ENCODE peak calls at places on chromosome 4, in six cellular contexts. F is activated CD4-positive, CD25-positive, alpha-beta regulatory T cell treated with anti-CD3 and anti-CD28 coated beads, Interleukin-2, amount 50 U/mL, for 72 hours; B is Right ventricle myocardium superior; L is neural crest cell; P is Karpas-422; J is CD4-positive, alpha-beta memory T cell. U is an unnamed sample.

GRCh38 chr4:150126201-150126879 is 48.1 kb downstream of the DCLK2 start:
- DNase-seq in L (no peak), J (no peak), B (no peak), F (no peak), P (peak; percentile 67), U (no peak)

GRCh38 chr4:94390804-94391410 is 48.3 kb upstream of the HPGDS start:
- DNase-seq in J (no peak), F (no peak), B (no peak), P (peak; percentile 65), L (no peak), U (no peak)

GRCh38 chr4:177308125-177308524 is 1.5 kb upstream of the NEIL3 start:
- DNase-seq in P (no peak), J (no peak), B (no peak), F (no peak), L (no peak), U (no peak)

GRCh38 chr4:133921280-133922195 is 280.1 kb downstream of the PABPC4L start:
- DNase-seq in J (no peak), P (peak; percentile 43), F (no peak), L (no peak), B (no peak), U (no peak)

GRCh38 chr4:71126719-71127118 is 133.3 kb downstream of the DCK start:
- DNase-seq in F (no peak), J (no peak), L (no peak), B (no peak), P (no peak), U (peak; percentile 92)

GRCh38 chr4:2341911-2342652 is 76.4 kb downstream of the ZFYVE28 start:
- DNase-seq in B (peak; percentile 13), P (no peak), F (peak; percentile 12), L (no peak), J (no peak), U (no peak)

GRCh38 chr4:186644737-186645261 is 78.9 kb downstream of the FAT1 start:
- DNase-seq in F (no peak), L (no peak), B (peak; percentile 55), P (no peak), J (no peak), U (no peak)

GRCh38 chr4:177239475-177239874 is 70.2 kb upstream of the NEIL3 start:
- DNase-seq in F (no peak), L (no peak), J (no peak), P (no peak), B (no peak), U (no peak)

GRCh38 chr4:188417181-188417580 is 277.9 kb downstream of the TRIML1 start:
- DNase-seq in L (no peak), F (no peak), J (no peak), B (no peak), P (peak; percentile 44), U (no peak)

GRCh38 chr4:97073194-97073593 is 1070.1 kb downstream of the STPG2 start:
- DNase-seq in F (no peak), B (no peak), L (no peak), J (no peak), P (no peak), U (no peak)

GRCh38 chr4:11566440-11567022 is 137.8 kb upstream of the HS3ST1 start:
- DNase-seq in L (no peak), J (no peak), P (no peak), F (no peak), B (no peak), U (no peak)

GRCh38 chr4:45120163-45120562 is 393.8 kb upstream of the GNPDA2 start:
- DNase-seq in P (no peak), B (no peak), J (no peak), F (no peak), L (no peak), U (no peak)

GRCh38 chr4:89171176-89171575 is 59.8 kb downstream of the TIGD2 start:
- DNase-seq in L (no peak), B (no peak), P (no peak), J (no peak), F (no peak), U (no peak)

GRCh38 chr4:53924333-53925049 is 139.9 kb downstream of the CHIC2 start:
- DNase-seq in F (no peak), J (no peak), P (no peak), L (no peak), B (no peak), U (no peak)

GRCh38 chr4:52822583-52823477 is 39.3 kb upstream of the RASL11B start:
- DNase-seq in F (no peak), B (no peak), L (no peak), P (no peak), J (no peak), U (peak; percentile 15)

GRCh38 chr4:159768011-159768410 is 665.1 kb downstream of the RAPGEF2 start:
- DNase-seq in B (no peak), P (no peak), L (no peak), J (no peak), F (no peak), U (no peak)

GRCh38 chr4:87060957-87061356 is 126.1 kb downstream of the AFF1 start:
- DNase-seq in F (no peak), B (no peak), P (no peak), J (no peak), L (no peak), U (peak; percentile 18)

GRCh38 chr4:173088144-173088543 is 80.5 kb upstream of the GALNT7 start:
- DNase-seq in B (no peak), F (no peak), P (no peak), J (no peak), L (no peak), U (no peak)

GRCh38 chr4:15451181-15451865 is 18.4 kb upstream of the CC2D2A start:
- DNase-seq in B (no peak), P (no peak), J (no peak), L (no peak), F (no peak), U (no peak)

GRCh38 chr4:148563684-148564083 is 121.5 kb upstream of the NR3C2 start:
- DNase-seq in F (no peak), J (no peak), L (no peak), B (no peak), P (no peak), U (no peak)

GRCh38 chr4:3836802-3837601 is 70.8 kb downstream of the ADRA2C start:
- DNase-seq in B (peak; percentile 25), L (peak; percentile 26), P (peak; percentile 75), F (peak; percentile 42), J (no peak), U (no peak)

GRCh38 chr4:876780-877179 is 50.9 kb upstream of the CPLX1 start:
- DNase-seq in P (no peak), J (no peak), L (no peak), F (no peak), B (no peak), U (no peak)

GRCh38 chr4:20196476-20196875 is 55.2 kb upstream of the SLIT2 start:
- DNase-seq in L (no peak), B (no peak), P (no peak), F (no peak), J (no peak), U (no peak)

GRCh38 chr4:169147217-169147616 is 123.5 kb downstream of the SH3RF1 start:
- DNase-seq in P (no peak), B (no peak), L (no peak), F (no peak), J (no peak), U (peak; percentile 55)

GRCh38 chr4:101086801-101087586 is 260.3 kb downstream of the PPP3CA start:
- DNase-seq in L (no peak), J (no peak), F (no peak), P (no peak), B (no peak), U (no peak)

GRCh38 chr4:30718021-30718888 is 1.9 kb upstream of the PCDH7 start:
- DNase-seq in J (no peak), B (peak; percentile 65), F (no peak), L (peak; percentile 57), P (no peak), U (no peak)

GRCh38 chr4:188254211-188254610 is 115.0 kb downstream of the TRIML1 start:
- DNase-seq in F (no peak), B (no peak), J (no peak), L (no peak), P (no peak), U (no peak)

GRCh38 chr4:87819281-87819919 is 13.4 kb upstream of the MEPE start:
- DNase-seq in F (no peak), P (no peak), J (no peak), L (no peak), B (no peak), U (peak; percentile 43)

GRCh38 chr4:143581331-143581961 is 67.9 kb downstream of the SMARCA5 start:
- DNase-seq in J (no peak), B (no peak), P (no peak), L (no peak), F (no peak), U (no peak)

U was measured in HS-5.